ENCODE peak calls at places on chromosomes 7 and 10, in nine cellular contexts. K is GM13977; Q is substantia nigra; C is left lung; J is stimulated activated CD8-positive, alpha-beta memory T cell treated with anti-CD3 and anti-CD28 coated beads, Interleukin-7, amount 100 ng/mL, for 24 hours; Z is activated CD4-positive, alpha-beta T cell treated with anti-CD3 and anti-CD28 coated beads, Interleukin-2, amount 10 ng/mL, durations not matched to agents 7 days and 5 days; X is stimulated activated CD4-positive, alpha-beta T cell treated with anti-CD3 and anti-CD28 coated beads, Interleukin-15, amount 100 ng/mL, for 24 hours; T is COR-L47; P is CD4-positive, alpha-beta memory T cell. R is an unnamed sample.

GRCh38 chr10:66833861-66834260 is 92.0 kb upstream of the LRRTM3 start:
- DNase-seq in K (no peak), Q (no peak), C (no peak), J (no peak), Z (no peak), X (no peak), T (no peak), P (no peak), R (no peak)

GRCh38 chr7:142703655-142704310 is 45.5 kb upstream of the PRSS1 start:
- DNase-seq in K (no peak), Q (no peak), C (no peak), J (no peak), Z (no peak), X (no peak), T (no peak), P (no peak), R (no peak)

GRCh38 chr10:588246-589165 is 101.0 kb downstream of the DIP2C start:
- DNase-seq in K (no peak), Q (no peak), C (no peak), J (no peak), Z (no peak), X (no peak), T (no peak), P (no peak), R (no peak)

GRCh38 chr7:118079369-118079768 is 104.6 kb upstream of the LSM8 start:
- DNase-seq in K (no peak), Q (no peak), C (no peak), J (no peak), Z (no peak), X (no peak), T (no peak), P (no peak), R (no peak)

GRCh38 chr10:15540729-15541128 is 169.6 kb upstream of the FAM171A1 start:
- DNase-seq in K (no peak), Q (no peak), C (no peak), J (no peak), Z (no peak), X (no peak), T (no peak), P (no peak), R (no peak)

GRCh38 chr7:139482662-139483466 is 609 bp downstream of the KLRG2 start:
- DNase-seq in K (no peak), Q (no peak), C (peak; percentile 82), J (no peak), Z (peak; percentile 12), X (peak; percentile 51), T (peak; percentile 13), P (no peak), R (no peak)

GRCh38 chr7:159136846-159137245 is 7.8 kb downstream of the VIPR2 start:
- DNase-seq in K (no peak), Q (no peak), C (no peak), J (no peak), Z (no peak), X (no peak), T (no peak), P (no peak), R (no peak)

GRCh38 chr7:131653418-131654248 is 97.2 kb upstream of the PODXL start:
- DNase-seq in K (peak; percentile 8), Q (no peak), C (no peak), J (no peak), Z (no peak), X (no peak), T (no peak), P (no peak), R (no peak)

GRCh38 chr7:362416-363096 is 72.6 kb downstream of the FOXL3 start:
- DNase-seq in K (no peak), Q (no peak), C (peak; percentile 49), J (no peak), Z (peak; percentile 75), X (peak; percentile 69), T (no peak), P (peak; percentile 49), R (no peak)

GRCh38 chr10:7260912-7261700 is 149.7 kb downstream of the SFMBT2 start:
- DNase-seq in K (no peak), Q (no peak), C (no peak), J (no peak), Z (no peak), X (peak; percentile 37), T (no peak), P (no peak), R (no peak)

GRCh38 chr10:117362313-117362712 is 12.9 kb downstream of the PDZD8 start:
- DNase-seq in K (no peak), Q (no peak), C (no peak), J (no peak), Z (no peak), X (no peak), T (no peak), P (no peak), R (no peak)

GRCh38 chr7:17233643-17234397 is 64.6 kb upstream of the AHR start:
- DNase-seq in K (no peak), Q (no peak), C (no peak), J (no peak), Z (peak; percentile 46), X (peak; percentile 31), T (no peak), P (peak; percentile 87), R (no peak)

GRCh38 chr10:31819393-31819820 is 109.2 kb downstream of the ARHGAP12 start:
- DNase-seq in K (no peak), Q (no peak), C (no peak), J (no peak), Z (no peak), X (no peak), T (no peak), P (no peak), R (no peak)